ENCODE peak calls at places on chromosomes 5 and 9, in eight cellular contexts. E is prostate gland, I is astrocyte, U is heart left ventricle, T is mammary epithelial cell, L is adrenal gland, B is mucosa of descending colon, J is ovary. Z is an unnamed sample. For H3K9me3 and H3K36me3, the result is how much of the 10 kb centered on the place peaks cover.

GRCh38 chr9:81559741-81560140 is 129.6 kb downstream of the TLE1 start:
- DNase-seq in E (no peak), I (peak), U (no peak), T (peak), L (no peak), B (no peak), J (no peak), Z (no peak)

GRCh38 chr5:38600334-38601045 is 44.0 kb upstream of the LIFR start:
- DNase-seq in E (no peak), I (no peak), U (no peak), T (peak), L (no peak), B (no peak), J (no peak), Z (no peak)

GRCh38 chr9:68708513-68708912 is 3.5 kb downstream of the PIP5K1B start:
- DNase-seq in E (no peak), I (no peak), U (no peak), T (no peak), L (no peak), B (no peak), J (no peak), Z (no peak)

GRCh38 chr9:61669352-61669751 is 479.5 kb downstream of the SPATA31A7 start:
- DNase-seq in E (no peak), I (no peak), U (no peak), T (no peak), L (no peak), B (no peak), J (no peak), Z (peak)

GRCh38 chr5:10797246-10797645 is 36.2 kb upstream of the DAP start:
- DNase-seq in E (no peak), I (no peak), U (no peak), T (peak), L (no peak), B (no peak), J (no peak), Z (no peak)

GRCh38 chr5:92504346-92504745 is 1076.7 kb downstream of the NR2F1-AS1 start:
- DNase-seq in E (no peak), I (no peak), U (no peak), T (peak), L (no peak), B (no peak), J (no peak), Z (no peak)

GRCh38 chr5:169178754-169179153 is 122.2 kb downstream of the SLIT3 start:
- DNase-seq in E (no peak), I (no peak), U (no peak), T (no peak), L (no peak), B (no peak), J (no peak), Z (no peak)

GRCh38 chr9:124780060-124780756 is 3.3 kb downstream of the OLFML2A start:
- DNase-seq in E (no peak), I (no peak), U (peak), T (no peak), L (no peak), B (no peak), J (peak), Z (peak)

GRCh38 chr5:14413331-14413750 is 168.3 kb upstream of the OTULINL start:
- DNase-seq in E (no peak), I (no peak), U (no peak), T (no peak), L (no peak), B (no peak), J (peak), Z (no peak)

GRCh38 chr9:19994296-19994695 is 205.5 kb upstream of the SLC24A2 start:
- DNase-seq in E (no peak), I (peak), U (no peak), T (peak), L (no peak), B (no peak), J (no peak), Z (no peak)

GRCh38 chr9:131837316-131837715 is 97.4 kb upstream of the RAPGEF1 start:
- DNase-seq in E (no peak), I (no peak), U (peak), T (no peak), L (peak), B (no peak), J (no peak), Z (peak)

GRCh38 chr9:88852794-88853193 is 138.5 kb upstream of the S1PR3 start:
- DNase-seq in E (no peak), I (peak), U (peak), T (peak), L (peak), B (no peak), J (no peak), Z (no peak)

GRCh38 chr9:14080940-14081621 is 232.9 kb downstream of the NFIB start:
- DNase-seq in E (no peak), I (peak), U (no peak), T (peak), L (no peak), B (no peak), J (no peak), Z (no peak)

GRCh38 chr5:178450121-178450631 is 140.0 kb downstream of the COL23A1 start:
- DNase-seq in E (no peak), I (no peak), U (no peak), T (no peak), L (no peak), B (no peak), J (no peak), Z (no peak)

GRCh38 chr9:23659346-23660006 is 166.6 kb downstream of the ELAVL2 start:
- DNase-seq in E (no peak), I (no peak), U (no peak), T (no peak), L (no peak), B (no peak), J (no peak), Z (no peak)

GRCh38 chr5:133415906-133416305 is 196.4 kb downstream of the FSTL4 start:
- DNase-seq in E (no peak), I (no peak), U (no peak), T (no peak), L (no peak), B (no peak), J (no peak), Z (no peak)

GRCh38 chr9:114301798-114302565 is 20.9 kb upstream of the ORM1 start:
- DNase-seq in E (no peak), I (no peak), U (no peak), T (no peak), L (no peak), B (no peak), J (peak), Z (peak)

GRCh38 chr5:96324708-96325107 is 108.3 kb downstream of the PCSK1 start:
- DNase-seq in E (no peak), I (peak), U (no peak), T (peak), L (no peak), B (no peak), J (no peak), Z (no peak)

GRCh38 chr5:67957374-67957773 is 258.2 kb upstream of the PIK3R1 start:
- DNase-seq in E (no peak), I (no peak), U (no peak), T (no peak), L (no peak), B (no peak), J (no peak), Z (no peak)

GRCh38 chr5:178331491-178331981 is 98.9 kb upstream of the PHYKPL start:
- DNase-seq in E (peak), I (no peak), U (peak), T (no peak), L (peak), B (peak), J (no peak), Z (peak)

GRCh38 chr9:20191239-20191840 is 402.5 kb upstream of the SLC24A2 start:
- DNase-seq in E (no peak), I (no peak), U (no peak), T (no peak), L (no peak), B (no peak), J (no peak), Z (no peak)

GRCh38 chr5:62183727-62184126 is 122.3 kb upstream of the KIF2A start:
- DNase-seq in E (no peak), I (no peak), U (no peak), T (no peak), L (no peak), B (no peak), J (no peak), Z (no peak)

GRCh38 chr5:100901851-100902341 is 1.2 kb downstream of the ST8SIA4 start:
- DNase-seq in E (no peak), I (no peak), U (peak), T (no peak), L (peak), B (peak), J (no peak), Z (no peak)

GRCh38 chr5:39284552-39284951 is 65.2 kb upstream of the FYB1 start:
- DNase-seq in E (no peak), I (no peak), U (no peak), T (no peak), L (no peak), B (no peak), J (no peak), Z (no peak)

GRCh38 chr5:37921452-37921851 is 81.6 kb upstream of the GDNF start:
- DNase-seq in E (no peak), I (no peak), U (no peak), T (peak), L (no peak), B (no peak), J (no peak), Z (no peak)

GRCh38 chr9:91062281-91062680 is 260.7 kb downstream of the SYK start:
- DNase-seq in E (no peak), I (no peak), U (no peak), T (no peak), L (no peak), B (no peak), J (no peak), Z (no peak)

GRCh38 chr5:147452137-147452838 is 57.6 kb downstream of the DPYSL3 start:
- DNase-seq in E (no peak), I (no peak), U (no peak), T (no peak), L (no peak), B (no peak), J (peak), Z (no peak)

GRCh38 chr5:181243521-181244307 is at the start of gene RACK1:
- DNase-seq in E (peak), I (peak), U (peak), T (peak), L (peak), B (peak), J (peak), Z (peak)

GRCh38 chr9:5453004-5453403 is 2.7 kb downstream of the CD274 start:
- DNase-seq in E (no peak), I (peak), U (no peak), T (no peak), L (no peak), B (no peak), J (no peak), Z (no peak)

GRCh38 chr5:151897896-151898295 is 26.8 kb downstream of the GLRA1 start:
- DNase-seq in E (no peak), I (no peak), U (no peak), T (no peak), L (no peak), B (no peak), J (no peak), Z (no peak)

GRCh38 chr9:35940474-35941467 is 17.2 kb downstream of the OR2S2 start:
- DNase-seq in E (no peak), I (peak), U (no peak), T (peak), L (no peak), B (no peak), J (no peak), Z (no peak)

GRCh38 chr9:38091310-38092199 is 22.5 kb upstream of the SHB start:
- DNase-seq in E (no peak), I (no peak), U (no peak), T (no peak), L (no peak), B (no peak), J (no peak), Z (no peak)

GRCh38 chr9:95425910-95426551 is 90.7 kb downstream of the PTCH1 start:
- DNase-seq in E (no peak), I (peak), U (no peak), T (peak), L (peak), B (peak), J (no peak), Z (peak)

GRCh38 chr9:10443805-10444204 is 169.0 kb downstream of the PTPRD start:
- DNase-seq in E (no peak), I (no peak), U (no peak), T (no peak), L (no peak), B (no peak), J (no peak), Z (no peak)

GRCh38 chr9:98215821-98216220 is 23.4 kb upstream of the CORO2A start:
- DNase-seq in E (no peak), I (no peak), U (no peak), T (no peak), L (peak), B (no peak), J (no peak), Z (no peak)

GRCh38 chr5:73435640-73436534 is 12.7 kb downstream of the FOXD1 start:
- DNase-seq in E (no peak), I (no peak), U (no peak), T (no peak), L (no peak), B (no peak), J (no peak), Z (no peak)

GRCh38 chr5:1167728-1168709 is 33.4 kb upstream of the SLC6A19 start:
- DNase-seq in E (peak), I (peak), U (peak), T (peak), L (peak), B (peak), J (peak), Z (peak)

DNA sequence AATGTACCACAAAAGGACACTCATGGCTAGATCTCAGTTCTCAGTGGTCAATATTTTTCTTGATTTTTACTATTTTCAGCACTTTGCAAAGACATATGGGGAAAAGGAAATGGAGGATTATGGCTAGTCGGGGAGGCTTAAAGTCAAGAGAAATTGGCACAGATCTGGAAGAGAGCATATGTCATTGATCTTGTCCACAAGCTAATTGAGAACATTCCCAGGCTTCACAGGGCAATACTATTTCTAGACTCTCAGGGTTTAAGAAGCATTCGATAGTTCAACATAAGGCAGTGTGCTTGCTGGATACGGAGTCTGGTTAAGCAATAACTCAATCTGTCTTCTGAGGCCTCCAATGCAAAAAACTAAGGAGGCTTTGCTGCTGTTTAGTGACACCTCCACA is 285.8 kb downstream of the ZNF608 start:
- DNase-seq in E (no peak), I (no peak), U (no peak), T (no peak), L (no peak), B (no peak), J (no peak), Z (no peak)
- H3K9me3 ChIP-seq in E (under half), I (under half), U (under half), T (under half), L (under half), B (under half), J (under half), Z (under half)

GRCh38 chr9:109889456-109889855 is 109.5 kb downstream of the PALM2AKAP2 start:
- DNase-seq in E (peak), I (no peak), U (no peak), T (peak), L (no peak), B (no peak), J (no peak), Z (no peak)

GRCh38 chr9:109894921-109895758 is 115.1 kb downstream of the PALM2AKAP2 start:
- DNase-seq in E (no peak), I (peak), U (peak), T (peak), L (peak), B (no peak), J (no peak), Z (no peak)

GRCh38 chr9:109893222-109893621 is 113.2 kb downstream of the PALM2AKAP2 start:
- DNase-seq in E (no peak), I (peak), U (no peak), T (no peak), L (no peak), B (no peak), J (no peak), Z (no peak)

GRCh38 chr9:109894444-109894843 is 114.4 kb downstream of the PALM2AKAP2 start:
- DNase-seq in E (no peak), I (no peak), U (no peak), T (no peak), L (no peak), B (no peak), J (no peak), Z (no peak)
- H3K36me3 ChIP-seq in E (under half), I (under half), U (under half), T (under half), L (under half), B (under half), J (under half), Z (under half)

DNA sequence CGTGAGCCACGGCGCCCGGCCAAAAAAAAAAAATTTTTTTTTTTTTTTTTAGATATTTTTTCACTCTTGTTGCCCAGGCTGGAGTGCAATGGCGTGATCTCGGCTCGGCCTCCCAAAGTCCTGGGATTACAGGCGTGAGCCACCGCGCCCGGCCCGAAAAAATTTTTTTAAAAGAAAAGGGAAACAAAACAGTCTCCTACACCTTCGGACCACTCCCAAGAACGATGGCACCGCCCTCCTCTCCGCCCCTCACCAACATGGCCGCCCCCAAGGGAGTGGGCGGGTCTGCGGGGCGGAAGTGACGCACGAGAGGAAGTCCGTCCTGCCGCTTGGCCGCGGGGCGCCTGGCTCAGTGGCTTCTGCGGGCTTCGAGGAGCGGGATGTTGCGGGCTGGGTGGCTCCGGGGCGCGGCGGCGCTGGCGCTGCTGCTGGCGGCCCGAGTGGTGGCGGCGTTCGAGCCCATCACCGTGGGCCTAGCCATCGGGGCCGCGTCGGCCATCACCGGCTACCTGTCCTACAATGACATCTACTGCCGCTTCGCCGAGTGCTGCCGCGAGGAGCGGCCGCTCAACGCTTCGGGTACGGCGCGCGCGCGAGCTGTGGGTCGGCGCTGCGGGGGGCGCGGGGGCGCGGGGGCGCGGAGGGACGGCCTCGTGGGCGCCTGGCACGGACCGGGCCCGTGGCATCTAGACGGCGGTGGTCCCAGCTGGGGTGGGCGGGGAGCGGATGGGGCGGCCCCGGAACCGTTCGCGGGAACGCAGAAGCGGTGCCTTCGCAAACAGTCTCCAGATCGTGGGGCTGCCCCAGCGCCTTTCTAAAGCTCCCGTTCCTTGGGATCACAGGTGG is at the start of gene TOR1B:
- DNase-seq in E (peak), I (peak), U (peak), T (peak), L (peak), B (peak), J (peak), Z (peak)
- TF ChIP-seq CTCF in E (no peak), I (no peak), U (no peak), T (no peak), L (no peak), B (no peak), J (no peak), Z (no peak)

GRCh38 chr5:141354900-141355469 is at the start of gene PCDHGA4:
- DNase-seq in E (no peak), I (no peak), U (no peak), T (no peak), L (no peak), B (no peak), J (no peak), Z (no peak)
- H3K9me3 ChIP-seq in E (under half), I (under half), U (half or more), T (under half), L (under half), B (under half), J (under half), Z (under half)

DNA sequence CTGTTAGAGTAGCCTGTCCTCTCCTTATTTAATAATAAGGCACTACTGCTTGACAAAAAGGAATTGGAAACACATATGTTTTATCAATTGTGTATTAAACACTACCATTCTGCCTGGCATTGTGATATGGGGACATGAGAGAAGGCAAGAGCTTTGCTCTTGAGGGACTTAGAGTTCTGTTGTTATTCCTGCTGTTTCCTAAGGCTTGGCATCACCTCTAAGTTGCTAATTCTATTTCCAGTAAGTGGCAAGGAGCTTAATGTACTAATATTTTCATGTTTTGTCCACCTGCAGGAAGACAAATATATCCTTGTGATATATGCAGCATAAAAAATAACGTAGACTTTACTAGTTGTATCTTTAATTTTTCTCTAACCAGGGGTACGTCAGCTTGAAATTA is 12.6 kb downstream of the HMGCR start:
- DNase-seq in E (no peak), I (no peak), U (no peak), T (no peak), L (no peak), B (no peak), J (no peak), Z (no peak)
- H3K36me3 ChIP-seq in E (under half), I (half or more), U (half or more), T (half or more), L (half or more), B (under half), J (under half), Z (under half)

DNA sequence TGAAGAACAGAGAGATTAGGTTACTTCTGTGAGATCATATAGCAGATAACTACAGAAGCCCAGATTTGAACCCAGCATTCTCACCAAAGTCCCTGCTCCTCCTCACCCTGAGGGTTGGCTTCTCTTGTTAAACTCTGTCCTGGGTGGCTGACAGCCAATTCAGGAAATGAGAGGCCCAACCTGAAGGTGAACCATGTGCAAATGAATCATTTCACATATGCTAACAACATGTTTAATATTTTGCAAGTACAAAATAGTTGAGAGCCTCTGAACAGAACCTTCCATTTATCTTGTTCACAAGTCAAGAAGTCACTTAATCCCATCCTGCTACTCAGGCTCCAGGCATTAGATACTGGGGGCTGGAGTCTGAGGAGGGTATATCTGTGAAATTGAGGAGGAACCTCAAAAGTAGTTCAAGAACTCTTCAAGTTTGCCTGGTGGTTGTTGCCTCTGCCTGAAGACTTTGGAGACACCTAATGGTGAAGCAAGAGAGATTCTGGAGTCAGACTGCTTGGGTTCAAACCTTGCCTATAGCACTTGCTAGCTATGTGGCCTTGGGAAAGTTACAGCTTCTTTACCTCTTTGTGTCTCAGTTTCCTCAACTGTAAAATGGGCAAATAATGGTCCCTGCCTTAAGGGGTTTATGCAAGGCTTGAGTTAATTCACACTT is 564.0 kb downstream of the PSAT1 start:
- DNase-seq in E (no peak), I (peak), U (no peak), T (peak), L (no peak), B (no peak), J (no peak), Z (no peak)
- TF ChIP-seq CTCF in E (no peak), I (no peak), U (no peak), T (no peak), L (no peak), B (no peak), J (no peak), Z (no peak)